ENCODE peak calls at places on chromosome 11, in four cellular contexts. B is tibial nerve, G is ovary, A is HCT116. I is an unnamed sample.

GRCh38 chr11:124788521-124788920 is 11.7 kb downstream of the MSANTD2 start:
- DNase-seq in B (no peak), G (no peak), A (no peak), I (no peak)

GRCh38 chr11:11845551-11845950 is 3.8 kb downstream of the USP47 start:
- DNase-seq in B (no peak), G (no peak), A (no peak), I (no peak)

GRCh38 chr11:61129608-61130523 is 27.6 kb downstream of the CD5 start:
- DNase-seq in B (peak; percentile 73), G (peak; percentile 94), A (peak; percentile 73), I (peak; percentile 90)

GRCh38 chr11:88538088-88538487 is 200.6 kb upstream of the CTSC start:
- DNase-seq in B (no peak), G (no peak), A (no peak), I (no peak)

GRCh38 chr11:106249857-106250256 is 172.4 kb downstream of the AASDHPPT start:
- DNase-seq in B (no peak), G (no peak), A (no peak), I (no peak)

GRCh38 chr11:130698174-130698573 is 218.1 kb downstream of the SNX19 start:
- DNase-seq in B (no peak), G (no peak), A (no peak), I (no peak)

GRCh38 chr11:109036011-109036410 is 371.1 kb downstream of the DDX10 start:
- DNase-seq in B (no peak), G (no peak), A (no peak), I (no peak)

GRCh38 chr11:60942970-60943565 is 8.9 kb downstream of the SLC15A3 start:
- DNase-seq in B (no peak), G (no peak), A (no peak), I (peak; percentile 74)

GRCh38 chr11:19110290-19110689 is 6.7 kb upstream of the ZDHHC13 start:
- DNase-seq in B (no peak), G (no peak), A (no peak), I (peak; percentile 58)

GRCh38 chr11:43574949-43575915 is 105.3 kb upstream of the HSD17B12 start:
- DNase-seq in B (no peak), G (peak; percentile 53), A (no peak), I (no peak)

GRCh38 chr11:111435046-111435698 is 56.1 kb upstream of the POU2AF1 start:
- DNase-seq in B (no peak), G (no peak), A (no peak), I (no peak)

GRCh38 chr11:115129771-115130306 is 374.4 kb downstream of the CADM1 start:
- DNase-seq in B (no peak), G (no peak), A (no peak), I (no peak)

GRCh38 chr11:49208006-49208721 is at the start of gene FOLH1:
- DNase-seq in B (no peak), G (peak; percentile 34), A (no peak), I (peak; percentile 14)

GRCh38 chr11:66314186-66314501 is 2.7 kb downstream of the CD248 start:
- DNase-seq in B (no peak), G (no peak), A (no peak), I (no peak)

GRCh38 chr11:118911113-118911879 is 14.4 kb downstream of the BCL9L start:
- DNase-seq in B (no peak), G (no peak), A (no peak), I (peak; percentile 52)

GRCh38 chr11:3796346-3796745 is 1.0 kb downstream of the NUP98 start:
- DNase-seq in B (no peak), G (no peak), A (no peak), I (no peak)

GRCh38 chr11:44338031-44338430 is 28.1 kb upstream of the ALX4 start:
- DNase-seq in B (no peak), G (no peak), A (no peak), I (no peak)

GRCh38 chr11:12674936-12675696 is 895 bp downstream of the TEAD1 start:
- DNase-seq in B (peak; percentile 23), G (peak; percentile 53), A (no peak), I (peak; percentile 48)

GRCh38 chr11:111918390-111919256 is at the start of gene C11orf52:
- DNase-seq in B (no peak), G (peak; percentile 56), A (peak; percentile 79), I (peak; percentile 95)

GRCh38 chr11:115784796-115785521 is 280.7 kb upstream of the CADM1 start:
- DNase-seq in B (no peak), G (peak; percentile 27), A (no peak), I (peak; percentile 18)

GRCh38 chr11:11808992-11809583 is 32.7 kb upstream of the USP47 start:
- DNase-seq in B (no peak), G (no peak), A (no peak), I (no peak)

GRCh38 chr11:101083334-101083733 is 46.3 kb downstream of the PGR start:
- DNase-seq in B (no peak), G (no peak), A (no peak), I (no peak)

GRCh38 chr11:69652999-69653398 is 12.0 kb downstream of the CCND1 start:
- DNase-seq in B (no peak), G (no peak), A (no peak), I (no peak)

GRCh38 chr11:19814421-19814820 is 101.8 kb downstream of the NAV2 start:
- DNase-seq in B (no peak), G (no peak), A (no peak), I (no peak)

GRCh38 chr11:43492701-43493100 is 134.0 kb downstream of the TTC17 start:
- DNase-seq in B (no peak), G (no peak), A (no peak), I (no peak)

GRCh38 chr11:1053121-1053901 is 16.8 kb upstream of the MUC6 start:
- DNase-seq in B (no peak), G (peak; percentile 10), A (no peak), I (no peak)

GRCh38 chr11:64746486-64746885 is 2.5 kb upstream of the RASGRP2 start:
- DNase-seq in B (no peak), G (no peak), A (no peak), I (no peak)

GRCh38 chr11:42407379-42407778 is 904.4 kb upstream of the API5 start:
- DNase-seq in B (no peak), G (no peak), A (no peak), I (no peak)

GRCh38 chr11:126007263-126007662 is 55.4 kb downstream of the CDON start:
- DNase-seq in B (no peak), G (peak; percentile 32), A (peak; percentile 7), I (no peak)

GRCh38 chr11:46264976-46265375 is 12.5 kb upstream of the CREB3L1 start:
- DNase-seq in B (no peak), G (no peak), A (no peak), I (no peak)

GRCh38 chr11:57598831-57599155 is 1.3 kb downstream of the SERPING1 start:
- DNase-seq in B (no peak), G (peak; percentile 43), A (no peak), I (no peak)

GRCh38 chr11:92688416-92688815 is 281.0 kb upstream of the MTNR1B start:
- DNase-seq in B (no peak), G (no peak), A (no peak), I (no peak)

GRCh38 chr11:9573775-9574555 is 495 bp downstream of the WEE1 start:
- DNase-seq in B (no peak), G (no peak), A (no peak), I (peak; percentile 38)

GRCh38 chr11:71154406-71154805 is 98.0 kb downstream of the SHANK2 start:
- DNase-seq in B (no peak), G (no peak), A (no peak), I (no peak)

GRCh38 chr11:44978279-44978960 is 27.7 kb upstream of the TP53I11 start:
- DNase-seq in B (no peak), G (no peak), A (no peak), I (no peak)

GRCh38 chr11:101555366-101555765 is 28.4 kb downstream of the TRPC6 start:
- DNase-seq in B (no peak), G (no peak), A (no peak), I (no peak)

GRCh38 chr11:110777765-110778164 is 65.5 kb upstream of the ARHGAP20 start:
- DNase-seq in B (no peak), G (no peak), A (no peak), I (no peak)

GRCh38 chr11:2741006-2741376 is 41.2 kb upstream of the KCNQ1OT1 start:
- DNase-seq in B (no peak), G (no peak), A (no peak), I (no peak)

GRCh38 chr11:2741377-2742131 is 41.8 kb upstream of the KCNQ1OT1 start:
- DNase-seq in B (no peak), G (peak; percentile 68), A (no peak), I (no peak)

GRCh38 chr11:2743427-2744110 is 43.8 kb upstream of the KCNQ1OT1 start:
- DNase-seq in B (no peak), G (no peak), A (no peak), I (peak; percentile 3)

GRCh38 chr11:2742611-2743426 is 43.0 kb upstream of the KCNQ1OT1 start:
- DNase-seq in B (no peak), G (no peak), A (no peak), I (no peak)

DNA sequence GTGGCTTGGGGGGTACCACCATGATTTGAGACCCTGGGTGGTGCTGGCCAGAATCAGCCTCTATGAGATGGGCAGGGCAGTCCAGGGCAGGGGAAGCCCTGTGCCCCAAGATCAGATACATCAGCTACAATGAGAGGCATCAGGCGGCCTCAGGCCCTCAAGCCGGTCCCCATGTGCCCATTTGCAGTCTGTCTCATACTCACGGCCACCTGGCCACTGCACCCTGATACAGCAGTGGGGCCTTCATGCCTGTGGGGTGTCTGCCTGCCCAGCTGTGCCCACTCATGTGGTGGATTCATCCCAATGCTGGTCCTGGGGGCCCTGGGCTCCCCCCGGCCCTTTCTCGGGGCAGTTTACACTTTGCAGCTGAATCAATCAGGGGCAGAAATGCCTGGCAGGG is 42.4 kb upstream of the KCNQ1OT1 start:
- DNase-seq in B (no peak), G (no peak), A (no peak), I (no peak)
- TF ChIP-seq POLR2A in B (no peak), G (no peak), A (no peak), I (no peak)

DNA sequence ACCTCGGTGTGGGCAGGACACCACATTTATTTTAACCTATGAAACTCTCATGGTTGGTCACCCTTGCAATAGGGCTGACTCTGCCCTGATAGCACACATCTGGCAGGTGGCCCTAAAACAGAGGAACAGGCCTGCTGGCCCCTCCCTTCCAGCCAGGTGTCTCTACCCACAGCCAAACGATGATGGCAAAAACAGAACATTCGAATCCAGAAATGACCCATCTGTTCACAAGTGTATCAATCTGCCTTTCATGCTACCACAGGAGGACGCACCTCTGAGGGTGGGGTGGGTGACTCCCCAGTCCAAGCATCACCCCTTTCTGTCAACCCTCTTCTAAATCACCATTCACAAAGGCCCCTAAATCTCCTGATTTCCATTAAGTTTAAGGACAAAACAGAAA is 118.1 kb downstream of the ETS1 start:
- DNase-seq in B (no peak), G (no peak), A (no peak), I (no peak)
- TF ChIP-seq POLR2A in B (no peak), G (no peak), A (no peak), I (no peak)

GRCh38 chr11:36289226-36289852 is at the start of gene COMMD9:
- DNase-seq in B (peak; percentile 87), G (peak; percentile 93), A (peak; percentile 88), I (peak; percentile 95)
- TF ChIP-seq POLR2A in B (peak; percentile 58), G (peak; percentile 8), A (no peak), I (peak; percentile 39)

GRCh38 chr11:132439711-132440300 is 1069.4 kb downstream of the NTM start:
- DNase-seq in B (no peak), G (no peak), A (no peak), I (no peak)

GRCh38 chr11:132450631-132451030 is 1080.2 kb downstream of the NTM start:
- DNase-seq in B (no peak), G (no peak), A (no peak), I (no peak)

GRCh38 chr11:132448334-132448995 is 1078.0 kb downstream of the NTM start:
- DNase-seq in B (no peak), G (no peak), A (no peak), I (no peak)

GRCh38 chr11:132445966-132446365 is 1075.6 kb downstream of the NTM start:
- DNase-seq in B (no peak), G (no peak), A (no peak), I (no peak)

GRCh38 chr11:132444891-132445290 is 1074.5 kb downstream of the NTM start:
- DNase-seq in B (no peak), G (no peak), A (no peak), I (peak; percentile 31)
- TF ChIP-seq POLR2A in B (no peak), G (no peak), A (no peak), I (no peak)

I was measured in body of pancreas.